ENCODE peak calls at places on chromosomes 2 and 18, in nine cellular contexts. W, R, Z, C, I, B, U, V and J are unnamed samples.

GRCh38 chr2:64550042-64550441 is 25.9 kb downstream of the AFTPH start:
- DNase-seq in W (no peak), R (no peak), Z (no peak), C (no peak), I (no peak), B (no peak), U (no peak), V (no peak), J (no peak)

GRCh38 chr2:95054016-95054415 is 28.5 kb downstream of the MAL start:
- DNase-seq in W (no peak), R (no peak), Z (no peak), C (no peak), I (no peak), B (no peak), U (no peak), V (no peak), J (no peak)

GRCh38 chr2:207960090-207960489 is 65.2 kb downstream of the PLEKHM3 start:
- DNase-seq in W (no peak), R (no peak), Z (no peak), C (no peak), I (no peak), B (no peak), U (no peak), V (no peak), J (no peak)

GRCh38 chr2:62505649-62506420 is at the start of gene TMEM17:
- DNase-seq in W (peak; percentile 47), R (peak; percentile 87), Z (peak; percentile 23), C (peak; percentile 93), I (no peak), B (peak; percentile 82), U (peak; percentile 96), V (no peak), J (peak; percentile 91)

GRCh38 chr2:48134704-48135103 is 228.4 kb upstream of the FBXO11 start:
- DNase-seq in W (no peak), R (no peak), Z (no peak), C (no peak), I (no peak), B (no peak), U (no peak), V (no peak), J (no peak)

GRCh38 chr18:8162797-8163196 is 446.4 kb upstream of the RAB12 start:
- DNase-seq in W (no peak), R (no peak), Z (no peak), C (no peak), I (no peak), B (no peak), U (no peak), V (no peak), J (peak; percentile 13)

GRCh38 chr2:128986867-128987268 is 668.2 kb upstream of the HS6ST1 start:
- DNase-seq in W (no peak), R (no peak), Z (no peak), C (no peak), I (no peak), B (no peak), U (no peak), V (no peak), J (no peak)

GRCh38 chr2:180983468-180984388 is 3.3 kb downstream of the UBE2E3 start:
- DNase-seq in W (no peak), R (peak; percentile 37), Z (no peak), C (peak; percentile 70), I (no peak), B (peak; percentile 10), U (peak; percentile 10), V (no peak), J (peak; percentile 58)

GRCh38 chr2:3309496-3310355 is 67.9 kb downstream of the EIPR1 start:
- DNase-seq in W (no peak), R (no peak), Z (no peak), C (no peak), I (no peak), B (no peak), U (no peak), V (no peak), J (no peak)

GRCh38 chr2:86011449-86011941 is 94.2 kb downstream of the POLR1A start:
- DNase-seq in W (no peak), R (no peak), Z (no peak), C (peak; percentile 33), I (no peak), B (no peak), U (no peak), V (no peak), J (no peak)

GRCh38 chr2:55136138-55136541 is 85.9 kb upstream of the RTN4 start:
- DNase-seq in W (no peak), R (no peak), Z (no peak), C (no peak), I (no peak), B (no peak), U (no peak), V (no peak), J (no peak)

GRCh38 chr2:121944072-121944829 is 188.8 kb downstream of the TSN start:
- DNase-seq in W (no peak), R (no peak), Z (peak; percentile 40), C (peak; percentile 87), I (no peak), B (no peak), U (no peak), V (no peak), J (peak; percentile 99)

GRCh38 chr18:35671952-35672603 is 90.5 kb downstream of the GALNT1 start:
- DNase-seq in W (no peak), R (no peak), Z (no peak), C (peak; percentile 7), I (no peak), B (no peak), U (no peak), V (no peak), J (no peak)

GRCh38 chr2:173874899-173875247 is 90.3 kb downstream of the SP3 start:
- DNase-seq in W (no peak), R (no peak), Z (no peak), C (no peak), I (no peak), B (no peak), U (no peak), V (no peak), J (no peak)

GRCh38 chr2:113716291-113716690 is 40.2 kb downstream of the SLC35F5 start:
- DNase-seq in W (no peak), R (no peak), Z (no peak), C (peak; percentile 38), I (no peak), B (no peak), U (no peak), V (no peak), J (no peak)

GRCh38 chr2:38074047-38074774 is 1.7 kb downstream of the CYP1B1 start:
- DNase-seq in W (no peak), R (no peak), Z (no peak), C (no peak), I (no peak), B (no peak), U (no peak), V (no peak), J (no peak)

GRCh38 chr2:74768401-74768914 is 65.5 kb upstream of the HK2 start:
- DNase-seq in W (no peak), R (no peak), Z (peak; percentile 45), C (no peak), I (no peak), B (no peak), U (no peak), V (no peak), J (no peak)

GRCh38 chr18:63578357-63578958 is 8.7 kb upstream of the SERPINB13 start:
- DNase-seq in W (no peak), R (no peak), Z (no peak), C (peak; percentile 52), I (no peak), B (peak; percentile 62), U (no peak), V (no peak), J (peak; percentile 27)

GRCh38 chr2:238754259-238754658 is 93.6 kb upstream of the TWIST2 start:
- DNase-seq in W (no peak), R (no peak), Z (no peak), C (no peak), I (no peak), B (no peak), U (no peak), V (no peak), J (no peak)

GRCh38 chr2:16773080-16773713 is 107.6 kb upstream of the CYRIA start:
- DNase-seq in W (no peak), R (no peak), Z (no peak), C (peak; percentile 39), I (no peak), B (peak; percentile 52), U (peak; percentile 23), V (no peak), J (peak; percentile 40)

GRCh38 chr18:9348766-9349165 is 14.2 kb downstream of the TWSG1 start:
- DNase-seq in W (no peak), R (no peak), Z (no peak), C (peak; percentile 60), I (no peak), B (no peak), U (no peak), V (no peak), J (no peak)

GRCh38 chr2:44392338-44392943 is 30.7 kb downstream of the CAMKMT start:
- DNase-seq in W (peak; percentile 44), R (no peak), Z (no peak), C (peak; percentile 67), I (peak; percentile 17), B (peak; percentile 40), U (peak; percentile 29), V (no peak), J (peak; percentile 30)

GRCh38 chr2:188291617-188292445 is at the start of gene GULP1:
- DNase-seq in W (no peak), R (peak; percentile 69), Z (no peak), C (peak; percentile 83), I (no peak), B (no peak), U (peak; percentile 76), V (no peak), J (peak; percentile 82)

GRCh38 chr2:157897106-157897971 is 21.2 kb upstream of the ACVR1 start:
- DNase-seq in W (no peak), R (no peak), Z (no peak), C (no peak), I (no peak), B (no peak), U (no peak), V (peak; percentile 31), J (no peak)

GRCh38 chr2:162029287-162029901 is 44.6 kb downstream of the DPP4 start:
- DNase-seq in W (no peak), R (no peak), Z (no peak), C (peak; percentile 79), I (no peak), B (no peak), U (peak; percentile 30), V (no peak), J (peak; percentile 90)

GRCh38 chr2:218582085-218582484 is 13.4 kb downstream of the CNOT9 start:
- DNase-seq in W (no peak), R (no peak), Z (no peak), C (peak; percentile 99), I (no peak), B (no peak), U (no peak), V (no peak), J (peak; percentile 66)

GRCh38 chr2:239760596-239760995 is 264.5 kb downstream of the NDUFA10 start:
- DNase-seq in W (no peak), R (no peak), Z (no peak), C (no peak), I (no peak), B (no peak), U (no peak), V (no peak), J (no peak)

GRCh38 chr2:189124175-189124574 is 55.4 kb downstream of the COL5A2 start:
- DNase-seq in W (no peak), R (no peak), Z (no peak), C (peak; percentile 88), I (no peak), B (no peak), U (no peak), V (no peak), J (no peak)

GRCh38 chr2:229943171-229943570 is 20.9 kb downstream of the FBXO36 start:
- DNase-seq in W (no peak), R (no peak), Z (no peak), C (no peak), I (no peak), B (no peak), U (no peak), V (no peak), J (no peak)